ENCODE peak calls at places on chromosomes 5 and 9, in seven cellular contexts. V, K, S, H, U, Y and G are unnamed samples.

GRCh38 chr9:132364068-132364467 is 9.3 kb upstream of the SETX start:
- DNase-seq in Y (no peak), K (no peak), V (no peak), U (no peak), S (no peak), H (no peak), G (no peak)

GRCh38 chr5:147160923-147161663 is 73.7 kb upstream of the STK32A start:
- DNase-seq in U (no peak), V (no peak), S (no peak), H (no peak), K (no peak), Y (no peak), G (no peak)

GRCh38 chr9:18632624-18633407 is 158.9 kb downstream of the ADAMTSL1 start:
- DNase-seq in S (no peak), K (peak), U (no peak), Y (peak), H (no peak), V (no peak), G (no peak)

GRCh38 chr9:108093773-108094675 is 604.5 kb upstream of the KLF4 start:
- DNase-seq in U (no peak), Y (peak), V (no peak), S (peak), H (no peak), K (no peak), G (no peak)

GRCh38 chr5:90528704-90529233 is 615 bp downstream of the LYSMD3 start:
- DNase-seq in V (peak), S (no peak), K (no peak), Y (peak), H (no peak), U (peak), G (no peak)

GRCh38 chr5:141615991-141616715 is 2.6 kb downstream of the DIAPH1 start:
- DNase-seq in S (no peak), V (no peak), U (no peak), K (no peak), H (no peak), Y (no peak), G (no peak)

GRCh38 chr5:148912714-148913398 is 86.4 kb downstream of the ADRB2 start:
- DNase-seq in K (no peak), V (peak), U (no peak), Y (peak), H (no peak), S (peak), G (no peak)

GRCh38 chr5:135851186-135851906 is 16.9 kb downstream of the SLC25A48 start:
- DNase-seq in K (no peak), Y (no peak), V (no peak), S (no peak), H (no peak), U (no peak), G (no peak)

GRCh38 chr5:88544616-88545150 is 276.0 kb upstream of the TMEM161B start:
- DNase-seq in H (no peak), K (no peak), V (no peak), U (no peak), Y (no peak), S (no peak), G (no peak)

GRCh38 chr9:22211588-22212360 is 202.7 kb upstream of the CDKN2B start:
- DNase-seq in V (no peak), H (no peak), U (no peak), S (peak), Y (peak), K (no peak), G (no peak)

GRCh38 chr9:129437626-129438323 is 183.1 kb downstream of the C9orf50 start:
- DNase-seq in K (no peak), S (no peak), V (no peak), U (no peak), H (no peak), Y (no peak), G (peak)

GRCh38 chr9:129435272-129435671 is 185.6 kb downstream of the C9orf50 start:
- DNase-seq in Y (no peak), V (no peak), K (no peak), H (no peak), U (no peak), S (no peak), G (no peak)

GRCh38 chr9:129435996-129436676 is 184.8 kb downstream of the C9orf50 start:
- DNase-seq in V (no peak), H (no peak), K (no peak), S (no peak), U (no peak), Y (no peak), G (no peak)

GRCh38 chr9:129439242-129439641 is 181.7 kb downstream of the C9orf50 start:
- DNase-seq in U (no peak), K (no peak), Y (no peak), H (no peak), V (no peak), S (no peak), G (no peak)

GRCh38 chr9:129436751-129437625 is 183.9 kb downstream of the C9orf50 start:
- DNase-seq in S (no peak), H (peak), K (peak), Y (peak), V (no peak), U (peak), G (peak)
- H3K27ac ChIP-seq in S (no peak), H (peak), K (peak), Y (no peak), V (no peak), U (peak), G (peak)

DNA sequence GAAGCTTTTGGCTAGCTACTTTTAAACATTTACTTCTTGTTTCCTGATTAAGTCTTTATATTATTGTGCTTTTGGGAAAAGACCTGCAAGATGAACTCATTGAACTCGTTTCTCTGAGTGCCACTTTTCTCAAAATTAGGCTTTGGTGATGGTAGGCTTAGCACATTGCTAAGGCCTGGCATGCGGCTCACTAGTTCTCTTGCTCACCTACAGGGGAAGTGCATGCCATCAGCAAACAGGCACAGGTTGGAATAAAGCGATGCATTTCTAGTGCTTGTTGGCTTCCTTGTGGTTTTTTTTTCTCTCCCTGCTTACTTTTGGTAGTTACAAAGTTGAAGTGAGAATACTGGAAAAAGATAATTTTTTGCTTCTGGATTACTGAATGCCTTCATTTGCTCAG is 41.4 kb downstream of the TLE4 start:
- DNase-seq in U (no peak), Y (no peak), V (peak), H (no peak), S (no peak), K (no peak), G (no peak)
- TF ChIP-seq CTCF in U (no peak), Y (no peak), V (no peak), H (no peak), S (no peak), K (no peak), G (no peak)

GRCh38 chr5:16995372-16995771 is 59.3 kb upstream of the MYO10 start:
- DNase-seq in U (no peak), K (no peak), S (no peak), V (no peak), H (no peak), Y (no peak), G (no peak)
- H3K4me3 ChIP-seq in U (no peak), K (no peak), S (no peak), V (no peak), H (no peak), Y (no peak), G (no peak)

GRCh38 chr5:172840077-172840777 is 6.2 kb downstream of the ERGIC1 start:
- DNase-seq in V (no peak), H (no peak), K (no peak), S (no peak), Y (no peak), U (no peak), G (no peak)

GRCh38 chr5:172838151-172838875 is 4.3 kb downstream of the ERGIC1 start:
- DNase-seq in K (no peak), S (no peak), Y (no peak), U (no peak), V (no peak), H (no peak), G (no peak)

GRCh38 chr5:172839669-172840068 is 5.6 kb downstream of the ERGIC1 start:
- DNase-seq in K (no peak), S (no peak), V (no peak), Y (no peak), U (no peak), H (no peak), G (no peak)

GRCh38 chr5:172835246-172836030 is 1.4 kb downstream of the ERGIC1 start:
- DNase-seq in Y (no peak), V (no peak), U (no peak), K (no peak), S (no peak), H (no peak), G (peak)

GRCh38 chr5:172837640-172838039 is 3.6 kb downstream of the ERGIC1 start:
- DNase-seq in H (no peak), U (no peak), K (no peak), S (no peak), Y (no peak), V (no peak), G (no peak)
- H3K27ac ChIP-seq in H (peak), U (no peak), K (peak), S (no peak), Y (no peak), V (no peak), G (peak)

GRCh38 chr5:177306674-177307543 is 3.3 kb downstream of the PRELID1 start:
- DNase-seq in H (no peak), U (no peak), V (peak), S (no peak), Y (no peak), K (no peak), G (no peak)
- TF ChIP-seq CTCF in H (no peak), U (peak), V (peak), S (no peak), Y (no peak), K (no peak), G (no peak)

GRCh38 chr5:178626484-178627258 is at the start of gene CLK4:
- DNase-seq in H (peak), K (peak), V (peak), Y (peak), U (peak), S (peak), G (peak)

GRCh38 chr5:178627259-178627598 is 379 bp upstream of the CLK4 start:
- DNase-seq in K (no peak), S (no peak), Y (no peak), U (no peak), V (peak), H (no peak), G (no peak)

GRCh38 chr5:178625679-178626483 is 969 bp downstream of the CLK4 start:
- DNase-seq in Y (no peak), V (peak), K (no peak), U (peak), H (no peak), S (no peak), G (no peak)

GRCh38 chr5:178622679-178623247 is 4.1 kb downstream of the CLK4 start:
- DNase-seq in V (no peak), K (no peak), H (no peak), U (no peak), Y (peak), S (no peak), G (no peak)

GRCh38 chr5:178624626-178625546 is 2.0 kb downstream of the CLK4 start:
- DNase-seq in U (peak), Y (peak), V (peak), K (no peak), H (no peak), S (no peak), G (no peak)
- H3K4me3 ChIP-seq in U (peak), Y (peak), V (peak), K (peak), H (peak), S (peak), G (peak)

DNA sequence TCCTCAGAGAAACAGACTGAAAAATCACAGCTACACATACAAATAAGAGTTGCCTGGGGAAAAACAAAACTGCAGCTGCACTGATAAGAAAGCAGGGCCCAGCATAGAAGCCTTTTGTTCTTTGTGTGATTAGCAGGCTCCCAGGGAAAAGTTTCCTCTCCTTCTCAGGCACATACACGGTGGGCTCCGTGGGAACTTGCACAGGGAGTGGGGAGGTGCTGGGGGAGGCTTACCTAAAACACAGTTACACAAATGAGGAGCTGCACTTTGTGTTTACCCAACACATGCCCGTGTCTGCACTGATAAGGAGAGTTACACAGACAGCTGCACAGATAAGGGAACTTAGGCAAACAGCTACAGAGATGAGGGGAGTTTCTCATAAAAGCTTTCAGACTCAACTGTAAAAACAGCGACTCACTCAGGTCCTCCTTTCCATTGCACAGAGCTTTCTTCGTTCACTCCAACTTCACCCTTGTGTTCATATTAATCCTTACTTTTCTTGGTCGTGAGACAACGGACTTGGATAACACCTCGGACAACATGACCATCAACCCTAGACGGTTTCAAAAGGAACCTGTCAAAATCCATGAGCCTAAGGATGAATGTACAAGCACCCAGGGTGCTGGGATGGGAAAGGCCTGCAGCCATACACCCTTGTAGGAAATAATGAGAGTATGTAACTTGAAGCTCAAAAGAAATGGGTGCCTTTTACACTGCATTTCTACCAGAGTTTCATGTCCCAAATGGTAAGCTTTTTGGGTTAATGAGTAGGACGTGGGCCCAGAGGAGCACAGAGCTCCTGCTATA is 50.8 kb downstream of the SERINC5 start:
- DNase-seq in S (no peak), Y (no peak), V (peak), H (peak), U (peak), K (no peak), G (no peak)
- H3K27ac ChIP-seq in S (no peak), Y (no peak), V (peak), H (peak), U (peak), K (no peak), G (no peak)

DNA sequence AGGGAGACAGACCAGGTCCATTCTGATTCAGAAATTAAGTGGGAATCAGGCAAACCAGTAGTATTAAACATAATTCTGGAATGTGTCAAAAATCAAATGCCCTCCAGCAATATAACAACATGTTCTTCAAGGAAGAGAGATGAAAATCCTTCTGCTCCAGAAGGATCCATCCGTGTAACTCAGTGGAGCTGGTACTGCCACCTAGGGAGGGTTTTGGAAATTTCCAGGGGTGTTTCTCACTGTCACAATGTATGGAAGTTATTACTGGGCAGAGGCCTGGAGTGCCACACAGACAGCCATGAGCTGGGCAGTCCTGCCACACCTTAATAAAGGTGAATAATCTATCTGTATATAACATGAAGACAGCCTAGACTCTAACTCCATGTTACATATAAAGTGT is 87.5 kb downstream of the TTLL11 start:
- DNase-seq in H (no peak), U (peak), K (no peak), Y (peak), S (no peak), V (peak), G (no peak)
- TF ChIP-seq CTCF in H (peak), U (peak), K (no peak), Y (peak), S (peak), V (peak), G (no peak)